ENCODE peak calls at places on chromosomes 2 and 18, in ten cellular contexts. N is H1, M is astrocyte, G is mesendoderm, S is HepG2, F is GM12878, W is HCT116, X is Karpas-422, V is MM.1S, R is mammary epithelial cell. O is an unnamed sample.

GRCh38 chr2:112032615-112033457 is 22.2 kb upstream of the TMEM87B start:
- DNase-seq in N (peak; percentile 27), M (peak; percentile 83), G (no peak), S (no peak), F (no peak), W (peak; percentile 48), X (no peak), V (peak; percentile 73), R (peak; percentile 91), O (peak; percentile 63)

GRCh38 chr2:82789886-82790276 is 1669.2 kb downstream of the SUCLG1 start:
- DNase-seq in N (no peak), M (no peak), G (no peak), S (no peak), F (no peak), W (no peak), X (no peak), V (no peak), R (no peak), O (no peak)

GRCh38 chr2:70305531-70305930 is 3.7 kb upstream of the FAM136A start:
- DNase-seq in N (no peak), M (no peak), G (peak; percentile 43), S (no peak), F (no peak), W (no peak), X (no peak), V (no peak), R (peak; percentile 24), O (no peak)

GRCh38 chr2:168964251-168964807 is 63.2 kb downstream of the G6PC2 start:
- DNase-seq in N (no peak), M (peak; percentile 44), G (no peak), S (no peak), F (no peak), W (no peak), X (no peak), V (no peak), R (peak; percentile 80), O (no peak)

GRCh38 chr2:40105593-40105992 is 326.5 kb upstream of the THUMPD2 start:
- DNase-seq in N (no peak), M (peak; percentile 88), G (peak; percentile 63), S (no peak), F (no peak), W (no peak), X (no peak), V (no peak), R (no peak), O (peak; percentile 54)

GRCh38 chr18:78977627-78978271 is 1.9 kb upstream of the SALL3 start:
- DNase-seq in N (no peak), M (no peak), G (peak; percentile 64), S (no peak), F (no peak), W (no peak), X (no peak), V (no peak), R (no peak), O (no peak)

GRCh38 chr2:241123816-241124536 is 21.9 kb upstream of the MTERF4 start:
- DNase-seq in N (no peak), M (no peak), G (no peak), S (no peak), F (no peak), W (no peak), X (no peak), V (no peak), R (peak; percentile 78), O (no peak)

GRCh38 chr18:30992231-30992630 is 50.3 kb downstream of the DSC3 start:
- DNase-seq in N (no peak), M (no peak), G (no peak), S (no peak), F (no peak), W (no peak), X (no peak), V (no peak), R (peak; percentile 90), O (no peak)

GRCh38 chr2:63060079-63060482 is 9.5 kb downstream of the OTX1 start:
- DNase-seq in N (no peak), M (no peak), G (peak; percentile 14), S (no peak), F (no peak), W (no peak), X (no peak), V (no peak), R (no peak), O (no peak)

GRCh38 chr2:28507806-28508764 is 12.2 kb downstream of the PLB1 start:
- DNase-seq in N (no peak), M (peak; percentile 42), G (peak; percentile 63), S (peak; percentile 34), F (no peak), W (peak; percentile 73), X (no peak), V (peak; percentile 45), R (peak; percentile 94), O (no peak)

GRCh38 chr2:105488198-105488757 is 89.4 kb upstream of the FHL2 start:
- DNase-seq in N (no peak), M (no peak), G (no peak), S (no peak), F (no peak), W (no peak), X (no peak), V (no peak), R (no peak), O (no peak)

GRCh38 chr2:149076863-149077412 is 38.4 kb downstream of the LYPD6B start:
- DNase-seq in N (peak; percentile 55), M (no peak), G (peak; percentile 89), S (no peak), F (no peak), W (no peak), X (no peak), V (no peak), R (no peak), O (peak; percentile 55)
- H3K9ac ChIP-seq in N (no peak overlapping the region), M (no peak overlapping the region), G (no peak overlapping the region), S (no peak overlapping the region), F (no peak overlapping the region), W (no peak overlapping the region), X (no peak overlapping the region), V (no peak overlapping the region), R (no peak overlapping the region), O (no peak overlapping the region)

GRCh38 chr2:18492721-18493120 is 67.7 kb downstream of the RDH14 start:
- DNase-seq in N (no peak), M (peak; percentile 12), G (no peak), S (no peak), F (no peak), W (no peak), X (no peak), V (no peak), R (no peak), O (no peak)

GRCh38 chr2:18487266-18487665 is 73.2 kb downstream of the RDH14 start:
- DNase-seq in N (no peak), M (no peak), G (no peak), S (no peak), F (no peak), W (no peak), X (no peak), V (no peak), R (no peak), O (no peak)

GRCh38 chr2:18495058-18495457 is 65.4 kb downstream of the RDH14 start:
- DNase-seq in N (no peak), M (no peak), G (no peak), S (no peak), F (no peak), W (no peak), X (no peak), V (no peak), R (no peak), O (no peak)

GRCh38 chr2:18490901-18491300 is 69.6 kb downstream of the RDH14 start:
- DNase-seq in N (no peak), M (no peak), G (no peak), S (no peak), F (no peak), W (no peak), X (no peak), V (no peak), R (no peak), O (no peak)

GRCh38 chr2:18491577-18491976 is 68.9 kb downstream of the RDH14 start:
- DNase-seq in N (no peak), M (no peak), G (no peak), S (no peak), F (no peak), W (no peak), X (no peak), V (no peak), R (no peak), O (no peak)
- H3K9ac ChIP-seq in N (no peak overlapping the region), M (no peak overlapping the region), G (no peak overlapping the region), S (no peak overlapping the region), F (no peak overlapping the region), W (no peak overlapping the region), X (no peak overlapping the region), V (no peak overlapping the region), R (no peak overlapping the region), O (no peak overlapping the region)

GRCh38 chr18:74728586-74728985 is 130.9 kb downstream of the ZNF407 start:
- DNase-seq in N (no peak), M (no peak), G (no peak), S (no peak), F (no peak), W (no peak), X (no peak), V (no peak), R (no peak), O (no peak)
- H3K9ac ChIP-seq in N (no peak overlapping the region), M (no peak overlapping the region), G (no peak overlapping the region), S (no peak overlapping the region), F (no peak overlapping the region), W (no peak overlapping the region), X (no peak overlapping the region), V (no peak overlapping the region), R (no peak overlapping the region), O (no peak overlapping the region)

GRCh38 chr2:165058471-165059265 is 103.3 kb upstream of the SLC38A11 start:
- DNase-seq in N (no peak), M (no peak), G (no peak), S (no peak), F (no peak), W (no peak), X (no peak), V (peak; percentile 64), R (no peak), O (no peak)

GRCh38 chr2:165055081-165055879 is 100.0 kb upstream of the SLC38A11 start:
- DNase-seq in N (no peak), M (peak; percentile 75), G (peak; percentile 91), S (no peak), F (no peak), W (no peak), X (no peak), V (no peak), R (no peak), O (no peak)

GRCh38 chr2:165057308-165057707 is 102.0 kb upstream of the SLC38A11 start:
- DNase-seq in N (no peak), M (no peak), G (no peak), S (no peak), F (no peak), W (no peak), X (no peak), V (no peak), R (no peak), O (no peak)

GRCh38 chr2:165056585-165056984 is 101.3 kb upstream of the SLC38A11 start:
- DNase-seq in N (no peak), M (no peak), G (no peak), S (no peak), F (no peak), W (no peak), X (no peak), V (no peak), R (no peak), O (peak; percentile 15)

GRCh38 chr2:165057931-165058330 is 102.6 kb upstream of the SLC38A11 start:
- DNase-seq in N (no peak), M (no peak), G (no peak), S (no peak), F (no peak), W (no peak), X (no peak), V (no peak), R (no peak), O (no peak)
- H3K9ac ChIP-seq in N (no peak overlapping the region), M (no peak overlapping the region), G (no peak overlapping the region), S (no peak overlapping the region), F (no peak overlapping the region), W (no peak overlapping the region), X (no peak overlapping the region), V (no peak overlapping the region), R (no peak overlapping the region), O (no peak overlapping the region)